ENCODE peak calls at places on chromosome 16, in six cellular contexts. R is GM13977, U is astrocyte, Z is sigmoid colon, X is tibial nerve, Q is WTC11. P is an unnamed sample.

GRCh38 chr16:55701442-55702319 is 45.9 kb downstream of the SLC6A2 start:
- DNase-seq in R (peak; percentile 50), U (peak; percentile 14), Z (peak; percentile 73), X (no peak), Q (peak; percentile 71), P (no peak)

GRCh38 chr16:86862596-86862995 is 284.2 kb downstream of the FOXL1 start:
- DNase-seq in R (no peak), U (no peak), Z (no peak), X (no peak), Q (no peak), P (no peak)

GRCh38 chr16:31678649-31679325 is 151.1 kb downstream of the AHSP start:
- DNase-seq in R (no peak), U (no peak), Z (no peak), X (no peak), Q (no peak), P (no peak)

GRCh38 chr16:84677017-84677803 is 22.6 kb upstream of the USP10 start:
- DNase-seq in R (no peak), U (no peak), Z (peak; percentile 38), X (no peak), Q (no peak), P (no peak)

GRCh38 chr16:10965440-10966039 is 21.2 kb downstream of the CLEC16A start:
- DNase-seq in R (peak; percentile 64), U (no peak), Z (no peak), X (no peak), Q (no peak), P (no peak)

GRCh38 chr16:89711601-89712475 is 8.9 kb downstream of the VPS9D1 start:
- DNase-seq in R (peak; percentile 99), U (no peak), Z (no peak), X (no peak), Q (peak; percentile 79), P (no peak)

GRCh38 chr16:71854369-71854948 is 8.7 kb downstream of the ATXN1L start:
- DNase-seq in R (no peak), U (no peak), Z (no peak), X (no peak), Q (no peak), P (no peak)

GRCh38 chr16:85796599-85796998 is 2.7 kb downstream of the EMC8 start:
- DNase-seq in R (no peak), U (no peak), Z (no peak), X (no peak), Q (no peak), P (no peak)

GRCh38 chr16:88781140-88782077 is 3.6 kb downstream of the PIEZO1 start:
- DNase-seq in R (peak; percentile 83), U (no peak), Z (no peak), X (no peak), Q (no peak), P (no peak)

GRCh38 chr16:70589998-70590471 is 56.3 kb upstream of the IL34 start:
- DNase-seq in R (no peak), U (peak; percentile 61), Z (peak; percentile 77), X (no peak), Q (no peak), P (peak; percentile 88)

GRCh38 chr16:58035356-58036170 is 10.0 kb downstream of the MMP15 start:
- DNase-seq in R (peak; percentile 13), U (no peak), Z (no peak), X (no peak), Q (no peak), P (no peak)

GRCh38 chr16:23679986-23680336 is 1.3 kb downstream of the PLK1 start:
- DNase-seq in R (no peak), U (no peak), Z (no peak), X (no peak), Q (no peak), P (no peak)

GRCh38 chr16:86669937-86670772 is 91.8 kb downstream of the FOXL1 start:
- DNase-seq in R (no peak), U (no peak), Z (no peak), X (peak; percentile 35), Q (no peak), P (no peak)

GRCh38 chr16:49462356-49462988 is 88.9 kb downstream of the C16orf78 start:
- DNase-seq in R (no peak), U (no peak), Z (no peak), X (no peak), Q (no peak), P (no peak)

GRCh38 chr16:49464093-49464492 is 90.5 kb downstream of the C16orf78 start:
- DNase-seq in R (no peak), U (no peak), Z (peak; percentile 8), X (no peak), Q (no peak), P (no peak)

GRCh38 chr16:49461517-49461951 is 87.9 kb downstream of the C16orf78 start:
- DNase-seq in R (no peak), U (no peak), Z (peak; percentile 59), X (no peak), Q (no peak), P (peak; percentile 72)

GRCh38 chr16:49463529-49463928 is 89.9 kb downstream of the C16orf78 start:
- DNase-seq in R (peak; percentile 84), U (no peak), Z (peak; percentile 36), X (no peak), Q (no peak), P (peak; percentile 74)

DNA sequence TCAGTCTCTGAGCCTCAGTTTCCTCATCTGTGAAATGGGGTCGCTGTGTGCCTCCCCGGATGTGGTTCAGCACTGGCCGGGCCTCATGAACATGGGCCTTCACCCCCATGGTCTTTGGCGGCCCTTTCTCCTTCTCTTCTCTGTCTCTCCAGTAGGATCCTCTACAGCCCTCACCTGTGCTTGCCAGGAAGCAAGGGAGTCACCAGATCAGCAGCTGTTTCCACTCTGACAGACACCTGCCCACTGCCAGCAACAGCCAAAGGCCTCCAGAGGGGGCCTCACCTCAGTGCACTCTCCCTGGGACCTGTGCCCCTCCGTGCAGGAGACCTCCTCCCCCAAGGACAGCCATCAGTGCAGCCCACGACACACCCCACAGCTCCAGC is 89.4 kb downstream of the C16orf78 start:
- DNase-seq in R (no peak), U (no peak), Z (peak; percentile 43), X (no peak), Q (no peak), P (peak; percentile 65)
- TF ChIP-seq CTCF in R (no peak), U (no peak), Z (no peak), X (no peak), Q (no peak), P (no peak)

GRCh38 chr16:16166952-16167351 is 56.3 kb downstream of the ABCC6 start:
- DNase-seq in R (no peak), U (no peak), Z (no peak), X (no peak), Q (no peak), P (no peak)

GRCh38 chr16:16166085-16166484 is 57.2 kb downstream of the ABCC6 start:
- DNase-seq in R (no peak), U (no peak), Z (no peak), X (no peak), Q (no peak), P (no peak)

GRCh38 chr16:16171332-16171919 is 51.9 kb downstream of the ABCC6 start:
- DNase-seq in R (no peak), U (no peak), Z (no peak), X (no peak), Q (no peak), P (no peak)

GRCh38 chr16:16169615-16170014 is 53.7 kb downstream of the ABCC6 start:
- DNase-seq in R (no peak), U (no peak), Z (no peak), X (no peak), Q (no peak), P (no peak)

GRCh38 chr16:16167927-16168326 is 55.4 kb downstream of the ABCC6 start:
- DNase-seq in R (no peak), U (no peak), Z (no peak), X (no peak), Q (no peak), P (no peak)
- TF ChIP-seq CTCF in R (peak; percentile 10), U (no peak), Z (no peak), X (no peak), Q (no peak), P (no peak)

GRCh38 chr16:6687593-6687992 is 645.1 kb upstream of the RBFOX1 start:
- DNase-seq in R (no peak), U (no peak), Z (no peak), X (no peak), Q (no peak), P (no peak)

GRCh38 chr16:6682142-6682811 is 650.4 kb upstream of the RBFOX1 start:
- DNase-seq in R (peak; percentile 8), U (no peak), Z (no peak), X (no peak), Q (peak; percentile 32), P (peak; percentile 69)

GRCh38 chr16:6689643-6690042 is 643.0 kb upstream of the RBFOX1 start:
- DNase-seq in R (no peak), U (no peak), Z (no peak), X (no peak), Q (no peak), P (peak; percentile 8)

DNA sequence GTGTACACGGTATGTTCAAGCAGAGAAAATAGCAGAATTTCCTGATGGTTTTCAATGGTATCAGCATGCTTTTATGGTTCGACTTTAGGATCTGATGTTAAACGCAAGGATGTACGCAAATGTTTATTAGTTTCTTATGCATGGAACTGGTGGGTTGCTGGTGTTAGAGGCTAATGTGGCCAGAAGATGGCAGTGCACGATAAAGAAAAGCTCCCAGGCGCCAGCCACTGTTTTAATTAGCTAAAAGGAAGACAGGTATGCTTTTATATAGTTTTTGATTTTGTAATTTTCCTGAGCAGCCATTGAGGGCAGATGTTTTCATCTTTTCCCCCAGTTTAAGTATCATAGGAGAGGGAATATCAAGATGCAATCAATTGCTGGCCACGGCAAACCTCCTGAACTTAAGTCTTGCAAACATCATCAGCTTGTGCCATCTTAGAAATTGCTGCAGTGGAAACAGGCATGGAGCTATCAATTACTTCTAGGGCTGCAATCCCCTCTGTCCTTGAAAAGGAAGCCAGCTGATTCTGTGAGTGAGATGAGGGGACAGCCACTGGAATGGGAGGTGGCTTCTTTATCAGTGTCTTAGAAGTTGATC is 648.5 kb upstream of the RBFOX1 start:
- DNase-seq in R (no peak), U (no peak), Z (no peak), X (no peak), Q (no peak), P (no peak)
- TF ChIP-seq CTCF in R (peak; percentile 53), U (peak; percentile 34), Z (no peak), X (peak; percentile 24), Q (no peak), P (peak; percentile 25)

DNA sequence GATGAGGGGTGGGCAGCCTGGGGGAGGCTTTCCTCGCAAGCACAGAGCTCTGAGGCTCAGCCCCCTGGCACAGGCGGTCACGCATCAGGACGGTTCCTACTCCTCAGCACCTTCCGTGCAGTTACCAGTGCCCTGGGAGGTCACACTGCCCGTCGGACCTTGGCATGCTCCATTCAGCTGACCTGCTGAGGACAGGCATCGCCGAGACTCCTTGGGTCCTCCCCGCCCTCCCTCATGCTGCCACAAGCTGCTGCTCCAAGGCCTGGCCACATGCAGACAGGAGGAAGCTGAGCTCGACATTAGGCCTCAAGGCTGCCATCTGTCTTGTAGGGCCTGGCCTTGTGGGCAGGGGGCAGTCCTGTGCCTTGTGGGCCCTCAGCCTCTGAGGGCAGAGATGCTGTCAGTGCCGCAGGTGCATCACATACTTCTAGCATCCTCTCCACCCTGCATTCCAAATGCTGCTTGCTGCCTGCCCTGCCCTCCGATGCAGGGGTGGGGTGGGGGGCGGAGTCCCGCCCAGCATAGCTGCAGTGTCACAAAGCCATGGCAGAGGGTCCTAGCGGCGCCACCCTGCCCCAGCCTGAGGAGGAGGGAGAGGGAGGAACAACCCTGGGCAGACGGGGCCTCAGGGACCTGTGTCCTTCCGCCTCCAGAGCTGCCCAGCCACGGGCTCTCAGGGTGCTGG is 9.3 kb downstream of the C16orf90 start:
- DNase-seq in R (no peak), U (no peak), Z (no peak), X (no peak), Q (peak; percentile 45), P (no peak)
- TF ChIP-seq CTCF in R (no peak), U (no peak), Z (no peak), X (no peak), Q (no peak), P (no peak)

P was measured in osteocyte.